ENCODE peak calls at places on chromosomes 11 and 22, in eight cellular contexts. G is stimulated activated naive B cell treated with anti-CD40 and anti-IgM and Interleukin-4, amounts not matched to agents 10 μg/mL and 1 μg/mL and 100 μg/mL, for 72 hours; Y is Calu3; T is NCI-H1092; N is RWPE1; A is HAP-1; E is GM04504; C is stimulated activated CD4-positive, alpha-beta T cell treated with anti-CD3 and anti-CD28 coated beads, Interleukin-15, amount 100 ng/mL, for 24 hours. Z is an unnamed sample.

GRCh38 chr11:47916361-47916841 is 64.0 kb upstream of the PTPRJ start:
- DNase-seq in G (no peak), A (no peak), E (no peak), Y (no peak), T (no peak), C (no peak), N (no peak), Z (no peak)

GRCh38 chr11:76512851-76513653 is 68.2 kb downstream of the EMSY start:
- DNase-seq in E (peak), A (peak), N (no peak), Y (no peak), C (no peak), T (no peak), G (no peak), Z (no peak)

GRCh38 chr22:41832553-41833368 is at the start of gene SREBF2:
- DNase-seq in T (peak), A (peak), E (peak), Y (peak), G (peak), N (peak), C (peak), Z (peak)

GRCh38 chr11:17734418-17734911 is at the start of gene KCNC1:
- DNase-seq in C (no peak), A (peak), E (no peak), G (no peak), Y (peak), N (no peak), T (peak), Z (peak)

GRCh38 chr11:132973686-132974085 is 558.6 kb downstream of the OPCML start:
- DNase-seq in G (no peak), T (no peak), E (no peak), Y (no peak), C (no peak), A (no peak), N (no peak), Z (no peak)

GRCh38 chr22:46295277-46295971 is 1.2 kb upstream of the GTSE1 start:
- DNase-seq in C (no peak), G (no peak), E (no peak), Y (no peak), A (no peak), N (no peak), T (no peak), Z (no peak)

GRCh38 chr11:2590131-2590950 is 109.5 kb downstream of the KCNQ1OT1 start:
- DNase-seq in G (no peak), E (no peak), N (no peak), C (no peak), T (no peak), Y (no peak), A (no peak), Z (no peak)

GRCh38 chr11:50155508-50155907 is 122.8 kb downstream of the OR4C45 start:
- DNase-seq in N (no peak), Y (no peak), E (no peak), G (no peak), A (no peak), C (no peak), T (no peak), Z (no peak)

GRCh38 chr11:86442420-86442819 is 67.7 kb downstream of the CCDC81 start:
- DNase-seq in A (no peak), C (peak), T (no peak), Y (no peak), G (peak), N (no peak), E (no peak), Z (peak)

GRCh38 chr11:82895437-82896091 is 4.7 kb downstream of the PRCP start:
- DNase-seq in T (no peak), N (no peak), G (peak), A (no peak), E (no peak), Y (no peak), C (no peak), Z (no peak)

GRCh38 chr11:78810489-78811090 is 235.9 kb upstream of the NARS2 start:
- DNase-seq in T (peak), G (no peak), E (no peak), C (no peak), Y (no peak), A (peak), N (no peak), Z (no peak)

GRCh38 chr11:104893876-104894275 is 4.4 kb downstream of the CASP12 start:
- DNase-seq in C (no peak), Y (no peak), T (no peak), A (no peak), N (no peak), G (no peak), E (no peak), Z (no peak)

GRCh38 chr11:75265851-75266531 is 25.4 kb downstream of the TPBGL start:
- DNase-seq in T (no peak), Y (no peak), E (no peak), G (no peak), C (no peak), A (no peak), N (no peak), Z (no peak)

GRCh38 chr11:132101861-132102260 is 731.4 kb downstream of the NTM start:
- DNase-seq in T (no peak), N (no peak), C (no peak), Y (no peak), G (no peak), A (no peak), E (no peak), Z (no peak)

GRCh38 chr11:6544921-6545850 is 48.1 kb downstream of the DNHD1 start:
- DNase-seq in E (no peak), N (no peak), C (no peak), T (no peak), A (no peak), Y (no peak), G (no peak), Z (no peak)

Z was measured in HTR-8/SVneo.